ENCODE peak calls at places on chromosomes 2 and 18, in four cellular contexts. One of them, this sample, is unnamed.

GRCh38 chr2:84223191-84223590 is 235.9 kb downstream of the SUCLG1 start:
- DNase-seq in K562: no peak
- DNase-seq in HL-60: no peak
- DNase-seq in GM12878: no peak
- DNase-seq in this sample: no peak

GRCh38 chr2:170856066-170856465 is 39.4 kb downstream of the GAD1 start:
- DNase-seq in K562: no peak
- DNase-seq in GM12878: no peak
- DNase-seq in HL-60: no peak
- DNase-seq in this sample: no peak

GRCh38 chr2:127661949-127662510 is 13.3 kb downstream of the LIMS2 start:
- DNase-seq in HL-60: no peak
- DNase-seq in K562: no peak
- DNase-seq in GM12878: no peak
- DNase-seq in this sample: no peak

GRCh38 chr2:219314804-219315468 is 5.7 kb upstream of the PTPRN start:
- DNase-seq in HL-60: no peak
- DNase-seq in GM12878: no peak
- DNase-seq in K562: no peak
- DNase-seq in this sample: no peak

GRCh38 chr2:72236445-72237067 is 88.9 kb upstream of the CYP26B1 start:
- DNase-seq in GM12878: no peak
- DNase-seq in HL-60: no peak
- DNase-seq in K562: no peak
- DNase-seq in this sample: no peak

GRCh38 chr2:44291281-44292248 is 16.3 kb downstream of the SLC3A1 start:
- DNase-seq in K562: peak; percentile 45
- DNase-seq in HL-60: peak; percentile 59
- DNase-seq in GM12878: no peak
- DNase-seq in this sample: no peak

GRCh38 chr2:113251118-113251517 is 27.6 kb downstream of the PAX8 start:
- DNase-seq in K562: peak; percentile 61
- DNase-seq in HL-60: no peak
- DNase-seq in GM12878: no peak
- DNase-seq in this sample: no peak

GRCh38 chr2:46873632-46874068 is 42.0 kb downstream of the MCFD2 start:
- DNase-seq in GM12878: no peak
- DNase-seq in HL-60: peak; percentile 64
- DNase-seq in K562: peak; percentile 85
- DNase-seq in this sample: no peak

GRCh38 chr2:33583194-33583938 is 15.7 kb downstream of the FAM98A start:
- DNase-seq in GM12878: peak; percentile 26
- DNase-seq in K562: peak; percentile 50
- DNase-seq in HL-60: peak; percentile 18
- DNase-seq in this sample: no peak

GRCh38 chr18:76456823-76457222 is 38.2 kb downstream of the ZNF516 start:
- DNase-seq in K562: no peak
- DNase-seq in HL-60: no peak
- DNase-seq in GM12878: no peak
- DNase-seq in this sample: no peak

GRCh38 chr2:235630723-235631122 is 136.9 kb downstream of the AGAP1 start:
- DNase-seq in K562: no peak
- DNase-seq in HL-60: no peak
- DNase-seq in GM12878: no peak
- DNase-seq in this sample: no peak

GRCh38 chr2:126766295-126766694 is 110.3 kb downstream of the GYPC start:
- DNase-seq in GM12878: no peak
- DNase-seq in K562: no peak
- DNase-seq in HL-60: no peak
- DNase-seq in this sample: no peak

GRCh38 chr18:50814387-50814786 is 5.4 kb downstream of the MRO start:
- DNase-seq in GM12878: no peak
- DNase-seq in HL-60: no peak
- DNase-seq in K562: no peak
- DNase-seq in this sample: no peak

GRCh38 chr2:133390151-133390550 is 178.1 kb downstream of the NCKAP5 start:
- DNase-seq in HL-60: no peak
- DNase-seq in K562: no peak
- DNase-seq in GM12878: no peak
- DNase-seq in this sample: no peak

GRCh38 chr2:134245340-134245984 is 8.4 kb upstream of the MGAT5 start:
- DNase-seq in HL-60: peak; percentile 89
- DNase-seq in GM12878: no peak
- DNase-seq in K562: peak; percentile 78
- DNase-seq in this sample: no peak

GRCh38 chr2:221225752-221226151 is 346.4 kb downstream of the EPHA4 start:
- DNase-seq in HL-60: no peak
- DNase-seq in K562: no peak
- DNase-seq in GM12878: no peak
- DNase-seq in this sample: no peak

GRCh38 chr2:153311432-153311831 is 167.1 kb downstream of the RPRM start:
- DNase-seq in GM12878: no peak
- DNase-seq in HL-60: no peak
- DNase-seq in K562: no peak
- DNase-seq in this sample: no peak

GRCh38 chr2:142286618-142287017 is 155.8 kb upstream of the LRP1B start:
- DNase-seq in HL-60: peak; percentile 5
- DNase-seq in GM12878: no peak
- DNase-seq in K562: peak; percentile 3
- DNase-seq in this sample: no peak

GRCh38 chr2:51387235-51387634 is 355.3 kb upstream of the NRXN1 start:
- DNase-seq in HL-60: no peak
- DNase-seq in GM12878: no peak
- DNase-seq in K562: no peak
- DNase-seq in this sample: no peak

GRCh38 chr2:101596346-101596745 is 101.2 kb upstream of the MAP4K4 start:
- DNase-seq in GM12878: no peak
- DNase-seq in HL-60: no peak
- DNase-seq in K562: no peak
- DNase-seq in this sample: no peak

GRCh38 chr2:11744631-11745394 is 1.6 kb upstream of the LPIN1 start:
- DNase-seq in HL-60: no peak
- DNase-seq in K562: peak; percentile 89
- DNase-seq in GM12878: no peak
- DNase-seq in this sample: no peak

GRCh38 chr2:19543271-19544019 is 185.0 kb upstream of the OSR1 start:
- DNase-seq in K562: no peak
- DNase-seq in GM12878: no peak
- DNase-seq in HL-60: no peak
- DNase-seq in this sample: no peak

GRCh38 chr2:48414640-48414979 is 115.3 kb upstream of the STON1 start:
- DNase-seq in K562: no peak
- DNase-seq in HL-60: no peak
- DNase-seq in GM12878: no peak
- DNase-seq in this sample: no peak

GRCh38 chr2:12870692-12871091 is 154.0 kb downstream of the TRIB2 start:
- DNase-seq in HL-60: no peak
- DNase-seq in GM12878: no peak
- DNase-seq in K562: no peak
- DNase-seq in this sample: no peak

GRCh38 chr18:56286775-56287174 is 351.6 kb downstream of the TXNL1 start:
- DNase-seq in GM12878: no peak
- DNase-seq in HL-60: no peak
- DNase-seq in K562: no peak
- DNase-seq in this sample: no peak

GRCh38 chr2:107380912-107381311 is 445.8 kb upstream of the RGPD4 start:
- DNase-seq in GM12878: no peak
- DNase-seq in K562: no peak
- DNase-seq in HL-60: no peak
- DNase-seq in this sample: no peak

GRCh38 chr2:20391951-20392699 is 41.5 kb upstream of the PUM2 start:
- DNase-seq in GM12878: no peak
- DNase-seq in HL-60: no peak
- DNase-seq in K562: peak; percentile 42
- DNase-seq in this sample: no peak

GRCh38 chr2:30771200-30771599 is 36.0 kb downstream of the CAPN13 start:
- DNase-seq in GM12878: no peak
- DNase-seq in K562: no peak
- DNase-seq in HL-60: no peak
- DNase-seq in this sample: no peak
- TF ChIP-seq SPI1 in GM12878: no peak
- TF ChIP-seq SPI1 in K562: no peak
- TF ChIP-seq SPI1 in HL-60: no peak
- TF ChIP-seq SPI1 in this sample: no peak

GRCh38 chr2:99989905-99990304 is 152.5 kb downstream of the AFF3 start:
- DNase-seq in K562: no peak
- DNase-seq in HL-60: no peak
- DNase-seq in GM12878: no peak
- DNase-seq in this sample: no peak
- TF ChIP-seq SPI1 in K562: no peak
- TF ChIP-seq SPI1 in HL-60: no peak
- TF ChIP-seq SPI1 in GM12878: no peak
- TF ChIP-seq SPI1 in this sample: no peak

GRCh38 chr2:73588177-73588576 is 54.0 kb downstream of the NAT8 start:
- DNase-seq in K562: peak; percentile 3
- DNase-seq in HL-60: no peak
- DNase-seq in GM12878: no peak
- DNase-seq in this sample: no peak
- TF ChIP-seq SPI1 in K562: no peak
- TF ChIP-seq SPI1 in HL-60: no peak
- TF ChIP-seq SPI1 in GM12878: no peak
- TF ChIP-seq SPI1 in this sample: no peak

GRCh38 chr2:239787651-239788050 is 237.5 kb downstream of the NDUFA10 start:
- DNase-seq in GM12878: no peak
- DNase-seq in K562: no peak
- DNase-seq in HL-60: no peak
- DNase-seq in this sample: no peak
- TF ChIP-seq SPI1 in GM12878: no peak
- TF ChIP-seq SPI1 in K562: no peak
- TF ChIP-seq SPI1 in HL-60: no peak
- TF ChIP-seq SPI1 in this sample: no peak

This sample was measured in GM12891.